ENCODE peak calls at places on chromosomes 3 and 15, in six cellular contexts. V is choroid plexus epithelial cell; U is PC-9; O is germinal center; B is thoracic aorta; R is stimulated activated CD4-positive, alpha-beta T cell treated with anti-CD3 and anti-CD28 coated beads, Interleukin-2, amount 100 ng/mL, for 4 hours. T is an unnamed sample.

GRCh38 chr3:108106031-108106430 is 15.2 kb upstream of the CD47 start:
- DNase-seq in V (peak; percentile 82), U (peak; percentile 72), B (no peak), O (no peak), R (no peak), T (no peak)

GRCh38 chr3:177358085-177358967 is 161.0 kb upstream of the TBL1XR1 start:
- DNase-seq in V (peak; percentile 91), R (no peak), U (peak; percentile 95), B (no peak), O (peak; percentile 36), T (no peak)

GRCh38 chr15:63792584-63792983 is 41.2 kb downstream of the HERC1 start:
- DNase-seq in R (no peak), O (no peak), B (no peak), V (no peak), U (no peak), T (no peak)

GRCh38 chr15:38864827-38865604 is 300.4 kb upstream of the RASGRP1 start:
- DNase-seq in B (no peak), V (peak; percentile 98), R (no peak), U (no peak), O (no peak), T (no peak)

GRCh38 chr3:156781310-156782230 is 44.6 kb upstream of the LEKR1 start:
- DNase-seq in R (no peak), V (no peak), B (no peak), O (no peak), U (peak; percentile 73), T (no peak)

GRCh38 chr15:96334705-96335428 is 4.4 kb downstream of the NR2F2 start:
- DNase-seq in O (no peak), B (no peak), V (peak; percentile 29), U (no peak), R (no peak), T (no peak)

GRCh38 chr3:47003461-47004368 is 24.2 kb downstream of the NBEAL2 start:
- DNase-seq in U (no peak), B (no peak), O (no peak), V (no peak), R (no peak), T (no peak)

GRCh38 chr3:142417302-142417701 is 30.5 kb downstream of the XRN1 start:
- DNase-seq in R (no peak), O (no peak), U (no peak), V (no peak), B (no peak), T (no peak)

GRCh38 chr15:99486371-99487336 is 79.1 kb upstream of the MEF2A start:
- DNase-seq in U (peak; percentile 52), O (peak; percentile 10), V (no peak), B (peak; percentile 65), R (no peak), T (no peak)

GRCh38 chr3:50068134-50068533 is 20.6 kb upstream of the RBM5 start:
- DNase-seq in B (no peak), R (no peak), V (peak; percentile 25), U (no peak), O (no peak), T (no peak)

GRCh38 chr3:125107861-125108567 is 52.2 kb upstream of the HEG1 start:
- DNase-seq in O (peak; percentile 63), U (peak; percentile 60), V (peak; percentile 84), B (no peak), R (no peak), T (no peak)

GRCh38 chr3:102063572-102063971 is 214.3 kb downstream of the NFKBIZ start:
- DNase-seq in O (no peak), B (no peak), U (no peak), V (no peak), R (no peak), T (no peak)

GRCh38 chr3:23389686-23390085 is 186.6 kb downstream of the UBE2E2 start:
- DNase-seq in R (no peak), V (no peak), O (peak; percentile 49), U (no peak), B (no peak), T (no peak)

GRCh38 chr3:42490243-42490642 is 12.2 kb upstream of the VIPR1 start:
- DNase-seq in V (peak; percentile 18), U (peak; percentile 97), O (no peak), R (no peak), B (no peak), T (no peak)

GRCh38 chr3:152313430-152313829 is 44.7 kb downstream of the MBNL1 start:
- DNase-seq in O (no peak), V (no peak), B (no peak), R (no peak), U (no peak), T (no peak)

GRCh38 chr3:3429841-3430240 is 250.3 kb upstream of the CRBN start:
- DNase-seq in B (no peak), V (no peak), O (no peak), R (no peak), U (no peak), T (no peak)

GRCh38 chr3:136193273-136194043 is 2.7 kb downstream of the MSL2 start:
- DNase-seq in B (no peak), O (no peak), R (no peak), V (peak; percentile 23), U (no peak), T (no peak)

GRCh38 chr15:81400640-81401236 is 26.7 kb upstream of the TMC3 start:
- DNase-seq in R (no peak), V (peak; percentile 82), B (no peak), U (no peak), O (peak; percentile 48), T (peak; percentile 18)

GRCh38 chr3:20099020-20099539 is 58.8 kb downstream of the KAT2B start:
- DNase-seq in V (no peak), O (no peak), U (no peak), B (no peak), R (no peak), T (no peak)

GRCh38 chr15:41944313-41944940 is 27.9 kb downstream of the EHD4 start:
- DNase-seq in V (peak; percentile 94), B (no peak), U (peak; percentile 65), R (no peak), O (no peak), T (no peak)

GRCh38 chr3:190225186-190225692 is 97.0 kb downstream of the CLDN1 start:
- DNase-seq in U (no peak), V (peak; percentile 63), B (no peak), R (no peak), O (no peak), T (no peak)

GRCh38 chr3:161274691-161275298 is 53.7 kb downstream of the NMD3 start:
- DNase-seq in B (no peak), V (peak; percentile 78), U (no peak), R (peak; percentile 10), O (peak; percentile 36), T (peak; percentile 9)

GRCh38 chr3:67976683-67977082 is 322.3 kb upstream of the SUCLG2 start:
- DNase-seq in B (no peak), V (no peak), O (no peak), U (no peak), R (no peak), T (no peak)

T was measured in GM19239.